ENCODE peak calls at places on chromosome 22, in seven cellular contexts. V is CD4-positive, CD25-positive, alpha-beta regulatory T cell; O is stomach; M is PC-9; W is heart right ventricle; L is GM23248; Y is fibroblast of lung. D is an unnamed sample.

GRCh38 chr22:31625661-31626426 is 36.2 kb downstream of the PISD start:
- DNase-seq in V (no peak), O (peak; percentile 62), M (no peak), W (peak; percentile 46), L (peak; percentile 50), Y (no peak), D (no peak)

GRCh38 chr22:27851974-27852713 is 50.6 kb upstream of the MN1 start:
- DNase-seq in V (no peak), O (no peak), M (no peak), W (no peak), L (peak; percentile 37), Y (no peak), D (no peak)

GRCh38 chr22:50498322-50498861 is 9.1 kb downstream of the LMF2 start:
- DNase-seq in V (peak; percentile 70), O (peak; percentile 83), M (peak; percentile 72), W (peak; percentile 63), L (peak; percentile 79), Y (peak; percentile 62), D (peak; percentile 84)

GRCh38 chr22:23801238-23801821 is 14.6 kb downstream of the SMARCB1 start:
- DNase-seq in V (no peak), O (no peak), M (no peak), W (no peak), L (no peak), Y (no peak), D (no peak)

GRCh38 chr22:28155808-28156207 is 236.8 kb upstream of the PITPNB start:
- DNase-seq in V (no peak), O (no peak), M (no peak), W (no peak), L (peak; percentile 36), Y (peak; percentile 48), D (no peak)

GRCh38 chr22:19891350-19892248 is 36.9 kb upstream of the GNB1L start:
- DNase-seq in V (peak; percentile 83), O (no peak), M (peak; percentile 38), W (no peak), L (peak; percentile 92), Y (peak; percentile 43), D (peak; percentile 66)

GRCh38 chr22:19440411-19441195 is 6.9 kb downstream of the C22orf39 start:
- DNase-seq in V (no peak), O (no peak), M (no peak), W (no peak), L (no peak), Y (no peak), D (no peak)

GRCh38 chr22:30947163-30947820 is 21.3 kb downstream of the MORC2 start:
- DNase-seq in V (no peak), O (no peak), M (no peak), W (peak; percentile 27), L (peak; percentile 28), Y (no peak), D (no peak)

GRCh38 chr22:21446128-21446826 is 20.9 kb upstream of the TMEM191C start:
- DNase-seq in V (no peak), O (peak; percentile 18), M (no peak), W (peak; percentile 0), L (no peak), Y (no peak), D (peak; percentile 6)

GRCh38 chr22:44191036-44191454 is 10.3 kb downstream of the PARVG start:
- DNase-seq in V (no peak), O (no peak), M (no peak), W (no peak), L (peak; percentile 49), Y (peak; percentile 8), D (no peak)

GRCh38 chr22:21735198-21736083 is at the start of gene YPEL1:
- DNase-seq in V (peak; percentile 97), O (peak; percentile 98), M (peak; percentile 92), W (peak; percentile 95), L (peak; percentile 98), Y (peak; percentile 95), D (peak; percentile 96)

GRCh38 chr22:30743257-30744020 is 48.8 kb downstream of the OSBP2 start:
- DNase-seq in V (no peak), O (no peak), M (no peak), W (no peak), L (no peak), Y (no peak), D (no peak)

GRCh38 chr22:33018232-33018864 is 39.8 kb downstream of the SYN3 start:
- DNase-seq in V (no peak), O (peak; percentile 71), M (peak; percentile 50), W (peak; percentile 53), L (peak; percentile 65), Y (peak; percentile 45), D (peak; percentile 55)

GRCh38 chr22:36411589-36412258 is 24.0 kb upstream of the MYH9 start:
- DNase-seq in V (no peak), O (no peak), M (no peak), W (no peak), L (no peak), Y (no peak), D (no peak)

GRCh38 chr22:23294221-23294620 is 113.9 kb downstream of the BCR start:
- DNase-seq in V (no peak), O (no peak), M (no peak), W (no peak), L (no peak), Y (no peak), D (no peak)

DNA sequence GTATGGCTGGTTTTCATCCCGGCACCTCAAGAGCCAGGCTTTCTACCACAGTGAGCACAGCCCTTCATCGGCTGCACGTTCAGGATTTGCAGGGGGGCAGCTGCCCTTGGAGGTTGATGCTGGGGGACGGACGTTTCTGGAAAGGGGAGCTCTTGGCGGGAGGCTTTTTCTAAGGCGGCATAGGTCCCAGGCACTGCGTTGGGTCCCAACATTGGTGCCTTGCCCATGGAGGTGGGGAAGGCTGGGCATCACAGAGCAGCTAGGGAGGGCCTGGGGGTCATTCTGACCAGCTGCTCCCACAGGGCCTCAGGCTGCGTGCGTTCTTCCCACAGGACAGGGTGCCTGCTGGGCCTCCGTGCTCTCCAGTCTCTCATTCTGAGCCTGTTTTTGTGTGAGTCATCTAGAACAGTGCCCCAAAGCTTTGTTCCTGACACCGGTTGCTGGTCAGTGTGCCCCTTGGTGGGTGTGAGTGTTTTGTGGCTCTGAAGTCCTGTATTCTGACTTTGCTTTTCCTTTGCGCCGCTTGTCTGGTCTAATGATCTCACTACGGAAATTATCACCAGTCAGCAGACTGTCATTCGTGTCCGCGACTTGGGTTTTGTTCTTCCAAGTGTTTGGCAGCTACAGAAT is 275.9 kb downstream of the TBC1D22A start:
- DNase-seq in V (no peak), O (no peak), M (no peak), W (no peak), L (no peak), Y (no peak), D (no peak)
- H3K4me1 ChIP-seq in V (peaks cover 2% of the 10 kb centered on the region), O (peaks cover 7% of the 10 kb centered on the region), M (no peaks in the 10 kb centered on the region), W (no peaks in the 10 kb centered on the region), L (no peaks in the 10 kb centered on the region), Y (no peaks in the 10 kb centered on the region), D (no peaks in the 10 kb centered on the region)

GRCh38 chr22:45271667-45272188 is 13.0 kb upstream of the UPK3A start:
- DNase-seq in V (no peak), O (peak; percentile 31), M (no peak), W (peak; percentile 63), L (peak; percentile 37), Y (peak; percentile 67), D (peak; percentile 20)
- H3K4me3 ChIP-seq in V (no peak overlapping the region), O (no peak overlapping the region), M (no peak overlapping the region), W (no peak overlapping the region), L (no peak overlapping the region), Y (no peak overlapping the region), D (no peak overlapping the region)

DNA sequence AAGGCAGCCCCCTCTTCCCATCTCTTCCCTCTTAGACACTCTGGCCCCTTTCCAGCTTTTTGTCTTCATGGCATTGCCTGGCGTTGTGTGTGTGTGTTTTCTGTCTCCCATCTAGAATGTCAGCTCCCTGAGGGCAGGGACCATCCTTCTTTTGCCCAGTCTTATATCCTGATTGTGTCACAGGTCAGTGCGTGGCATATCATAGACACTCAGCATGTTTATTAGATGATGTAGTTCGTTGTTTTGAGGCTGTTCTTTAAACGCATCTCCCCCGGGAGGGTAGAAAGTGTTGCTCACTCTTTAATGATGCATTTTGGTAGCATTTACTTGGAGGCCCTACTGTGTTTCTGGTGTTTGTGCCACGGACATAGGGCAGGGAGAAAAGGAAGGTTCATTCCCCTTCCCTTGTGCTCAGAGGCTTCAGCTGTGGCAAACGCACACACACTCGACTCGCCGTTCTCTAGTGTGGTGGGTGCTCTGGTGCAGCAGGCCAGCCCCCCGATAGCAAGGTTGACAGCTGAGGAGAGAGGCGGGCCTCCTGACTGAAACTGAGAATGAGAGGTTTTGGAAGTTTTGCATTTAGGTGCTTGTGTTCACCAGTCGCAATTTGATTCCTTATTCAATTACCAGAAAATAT is 60.2 kb downstream of the TNRC6B start:
- DNase-seq in V (no peak), O (no peak), M (no peak), W (no peak), L (peak; percentile 30), Y (no peak), D (no peak)
- H3K4me1 ChIP-seq in V (peaks cover 53% of the 10 kb centered on the region), O (peaks cover 32% of the 10 kb centered on the region), M (peaks cover 42% of the 10 kb centered on the region), W (peaks cover 78% of the 10 kb centered on the region), L (peaks cover 25% of the 10 kb centered on the region), Y (peaks cover 6% of the 10 kb centered on the region), D (peaks cover 7% of the 10 kb centered on the region)

DNA sequence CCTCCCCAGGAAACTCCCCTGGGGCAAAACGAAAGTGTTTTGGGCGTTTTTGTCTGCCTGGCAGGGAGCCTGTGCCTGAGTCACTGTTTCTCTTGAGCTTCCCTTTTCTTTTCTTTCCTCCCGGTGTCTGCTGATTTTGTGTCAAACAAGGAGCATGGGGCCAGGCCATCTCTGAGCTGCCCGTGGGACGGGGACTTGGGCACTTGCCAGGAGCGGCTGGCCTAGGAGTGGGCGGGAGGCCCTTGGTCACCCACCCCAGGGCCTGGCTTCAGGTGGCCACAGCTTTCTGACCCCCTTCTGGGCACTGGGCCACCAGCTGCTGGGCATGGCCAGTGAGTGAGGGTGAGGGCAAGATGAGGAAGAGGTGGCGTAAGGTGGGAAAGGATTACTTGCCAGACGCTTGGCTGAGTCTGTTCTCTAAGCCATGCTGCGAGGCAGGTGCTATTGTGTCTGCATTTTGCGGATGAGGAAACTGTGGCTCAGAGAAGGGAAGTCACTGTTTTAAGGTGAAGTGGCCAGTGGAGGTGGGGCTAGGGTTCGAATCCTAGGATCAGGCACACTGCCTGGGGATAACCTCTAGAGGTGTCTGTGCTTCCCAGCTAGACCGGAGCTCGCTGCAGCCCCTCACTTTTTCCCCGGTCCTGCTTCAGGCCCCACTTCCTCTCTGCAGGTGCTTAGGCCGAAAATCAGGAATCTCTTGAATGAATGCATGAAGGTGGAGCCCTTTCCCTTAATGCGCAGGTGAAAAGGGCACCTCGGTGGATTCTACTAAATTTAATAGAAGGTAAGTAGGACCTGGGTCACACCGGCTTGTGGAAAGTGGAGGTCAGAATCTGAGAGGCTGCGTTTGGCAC is 7.8 kb upstream of the NFAM1 start:
- DNase-seq in V (no peak), O (peak; percentile 30), M (peak; percentile 21), W (no peak), L (peak; percentile 61), Y (peak; percentile 41), D (no peak)
- H3K4me3 ChIP-seq in V (no peak overlapping the region), O (peak overlapping the region; percentile 15), M (no peak overlapping the region), W (no peak overlapping the region), L (peak overlapping the region; percentile 40), Y (peak overlapping the region; percentile 20), D (no peak overlapping the region)

D was measured in HAP-1.